ENCODE peak calls at places on chromosomes 2 and 18, in seven cellular contexts. I, T, Z, A, V, O and J are unnamed samples.
A peak's percentile ranks its signal among the peaks of the same experiment; 100 is the strongest.

GRCh38 chr18:55833543-55833942 is 245.6 kb upstream of the TCF4 start:
- DNase-seq in A (no peak), O (no peak), T (no peak), V (no peak), I (no peak), Z (peak; percentile 1), J (no peak)

GRCh38 chr2:60552096-60552850 is 1.2 kb downstream of the BCL11A start:
- DNase-seq in O (no peak), Z (no peak), V (no peak), A (no peak), T (no peak), I (peak; percentile 65), J (peak; percentile 88)

GRCh38 chr2:132415256-132416079 is 1.1 kb upstream of the GPR39 start:
- DNase-seq in A (no peak), V (peak; percentile 55), Z (no peak), O (no peak), I (no peak), T (peak; percentile 24), J (no peak)

GRCh38 chr2:229921101-229921891 is 513 bp downstream of the TRIP12 start:
- DNase-seq in T (peak; percentile 68), V (peak; percentile 73), O (peak; percentile 73), I (peak; percentile 70), A (peak; percentile 90), Z (peak; percentile 65), J (peak; percentile 92)

GRCh38 chr2:128544321-128545037 is 225.8 kb upstream of the HS6ST1 start:
- DNase-seq in Z (no peak), V (no peak), A (no peak), O (no peak), T (no peak), I (no peak), J (peak; percentile 31)

GRCh38 chr2:138716183-138716582 is 64.0 kb downstream of the NXPH2 start:
- DNase-seq in T (no peak), I (peak; percentile 30), Z (no peak), A (no peak), V (no peak), O (no peak), J (no peak)

GRCh38 chr2:209960676-209961630 is 41.5 kb upstream of the RPE start:
- DNase-seq in T (no peak), O (peak; percentile 38), I (peak; percentile 79), V (peak; percentile 68), A (no peak), Z (peak; percentile 23), J (no peak)

GRCh38 chr2:18346364-18346763 is 214.1 kb downstream of the RDH14 start:
- DNase-seq in V (no peak), O (no peak), Z (no peak), I (no peak), T (no peak), A (no peak), J (no peak)

GRCh38 chr2:128789776-128790455 is 471.2 kb upstream of the HS6ST1 start:
- DNase-seq in T (no peak), I (no peak), O (no peak), Z (no peak), A (no peak), V (no peak), J (peak; percentile 56)

GRCh38 chr2:224023188-224023587 is 15.9 kb downstream of the SERPINE2 start:
- DNase-seq in I (no peak), O (no peak), V (peak; percentile 34), A (no peak), T (no peak), Z (no peak), J (no peak)

DNA sequence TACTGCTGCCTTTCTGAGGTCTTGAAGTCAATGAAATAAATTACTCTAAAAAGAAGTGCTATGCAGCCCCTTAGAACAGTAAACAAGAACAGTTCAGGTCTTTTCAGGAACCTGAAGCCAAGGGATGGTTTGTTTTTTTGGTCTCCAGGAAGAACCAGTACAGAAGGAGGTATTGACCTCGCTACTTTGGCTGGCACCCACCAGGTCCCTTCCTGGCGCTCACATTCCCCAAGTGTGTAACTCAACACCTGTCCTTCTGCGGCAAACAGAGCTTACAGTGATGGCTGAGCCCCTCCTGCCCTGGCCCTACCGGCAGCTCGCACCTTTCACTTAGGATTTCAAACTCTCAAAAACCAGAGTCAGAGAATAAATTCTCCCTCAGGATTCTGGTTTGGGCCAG is 51.9 kb downstream of the SETBP1 start:
- DNase-seq in T (no peak), I (peak; percentile 27), O (no peak), V (no peak), Z (no peak), A (no peak), J (no peak)
- H3K4me1 ChIP-seq in T (no peaks in the 10 kb centered on the region), I (peaks cover 31% of the 10 kb centered on the region), O (no peaks in the 10 kb centered on the region), V (peaks cover 19% of the 10 kb centered on the region), Z (peaks cover 81% of the 10 kb centered on the region), A (peaks cover 29% of the 10 kb centered on the region), J (peaks cover 81% of the 10 kb centered on the region)

DNA sequence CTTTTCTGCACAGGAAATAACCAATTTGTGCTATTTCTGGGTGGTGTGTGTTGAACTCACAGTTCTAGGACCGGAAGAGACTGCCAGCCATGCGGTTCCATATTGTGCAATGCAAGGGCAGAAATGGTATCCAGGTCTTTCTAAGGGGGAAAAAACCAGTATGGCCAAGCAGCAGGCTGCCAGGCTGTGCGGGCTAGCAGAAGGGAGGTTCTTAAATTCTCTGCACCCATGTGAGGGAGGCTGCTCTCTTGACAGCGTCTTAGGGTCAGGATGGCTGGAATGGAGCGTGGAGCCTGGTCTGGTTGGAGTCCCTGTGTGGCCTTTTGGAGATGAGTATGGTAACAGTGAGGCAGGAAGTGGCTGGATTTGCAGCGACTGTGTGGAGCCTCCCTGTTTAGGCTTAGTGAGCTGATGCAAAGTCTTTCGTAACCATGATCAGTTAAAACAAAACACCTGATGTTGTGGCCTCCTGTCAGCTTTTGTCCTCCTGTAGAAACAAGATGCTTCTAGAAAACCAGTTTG is 52.6 kb downstream of the NCK2 start:
- DNase-seq in A (no peak), V (no peak), I (no peak), T (peak; percentile 60), O (no peak), Z (no peak), J (no peak)
- H3K4me1 ChIP-seq in A (peaks cover 22% of the 10 kb centered on the region), V (peaks cover 39% of the 10 kb centered on the region), I (peaks cover 17% of the 10 kb centered on the region), T (peaks cover 30% of the 10 kb centered on the region), O (no peaks in the 10 kb centered on the region), Z (no peaks in the 10 kb centered on the region), J (peaks cover 100% of the 10 kb centered on the region)

GRCh38 chr2:98484652-98485452 is 40.2 kb downstream of the INPP4A start:
- DNase-seq in Z (no peak), T (no peak), O (no peak), I (no peak), V (no peak), A (no peak), J (peak; percentile 20)
- H3K4me1 ChIP-seq in Z (peaks cover 67% of the 10 kb centered on the region), T (no peaks in the 10 kb centered on the region), O (no peaks in the 10 kb centered on the region), I (no peaks in the 10 kb centered on the region), V (peaks cover 28% of the 10 kb centered on the region), A (peaks cover 9% of the 10 kb centered on the region), J (peaks cover 28% of the 10 kb centered on the region)

GRCh38 chr18:36451454-36452251 is 154.1 kb downstream of the FHOD3 start:
- DNase-seq in A (no peak), Z (peak; percentile 30), I (no peak), V (peak; percentile 13), O (no peak), T (no peak), J (no peak)

GRCh38 chr18:36454258-36454657 is 156.7 kb downstream of the FHOD3 start:
- DNase-seq in O (no peak), V (no peak), Z (no peak), T (no peak), I (no peak), A (no peak), J (no peak)

GRCh38 chr18:36448384-36449290 is 151.1 kb downstream of the FHOD3 start:
- DNase-seq in A (peak; percentile 73), V (no peak), Z (no peak), T (no peak), O (no peak), I (no peak), J (no peak)

GRCh38 chr18:36449451-36449850 is 151.9 kb downstream of the FHOD3 start:
- DNase-seq in I (no peak), Z (no peak), A (no peak), V (no peak), T (no peak), O (no peak), J (no peak)

DNA sequence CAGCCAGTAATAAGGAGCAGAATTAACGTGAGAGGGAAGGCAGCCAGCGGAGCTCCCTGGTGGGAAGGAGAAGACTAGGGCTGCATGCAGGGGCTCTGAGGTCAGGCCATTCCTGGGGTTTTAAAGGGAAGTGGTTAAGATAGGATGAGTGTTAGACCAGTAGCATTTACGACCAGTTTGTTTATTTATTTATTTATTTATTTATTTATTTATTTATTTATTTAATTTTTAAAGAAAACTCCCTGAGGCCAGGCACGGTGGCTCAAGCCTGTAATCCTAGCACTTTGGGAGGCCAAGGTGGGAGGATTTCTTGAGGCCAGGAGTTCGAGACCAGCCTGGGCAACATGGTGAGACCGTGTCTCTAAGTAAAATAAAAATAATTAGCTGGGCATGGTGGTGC is 152.8 kb downstream of the FHOD3 start:
- DNase-seq in Z (no peak), A (no peak), T (no peak), O (no peak), V (no peak), I (no peak), J (no peak)
- H3K4me1 ChIP-seq in Z (peaks cover 17% of the 10 kb centered on the region), A (peaks cover 10% of the 10 kb centered on the region), T (no peaks in the 10 kb centered on the region), O (no peaks in the 10 kb centered on the region), V (no peaks in the 10 kb centered on the region), I (peaks cover 84% of the 10 kb centered on the region), J (no peaks in the 10 kb centered on the region)

DNA sequence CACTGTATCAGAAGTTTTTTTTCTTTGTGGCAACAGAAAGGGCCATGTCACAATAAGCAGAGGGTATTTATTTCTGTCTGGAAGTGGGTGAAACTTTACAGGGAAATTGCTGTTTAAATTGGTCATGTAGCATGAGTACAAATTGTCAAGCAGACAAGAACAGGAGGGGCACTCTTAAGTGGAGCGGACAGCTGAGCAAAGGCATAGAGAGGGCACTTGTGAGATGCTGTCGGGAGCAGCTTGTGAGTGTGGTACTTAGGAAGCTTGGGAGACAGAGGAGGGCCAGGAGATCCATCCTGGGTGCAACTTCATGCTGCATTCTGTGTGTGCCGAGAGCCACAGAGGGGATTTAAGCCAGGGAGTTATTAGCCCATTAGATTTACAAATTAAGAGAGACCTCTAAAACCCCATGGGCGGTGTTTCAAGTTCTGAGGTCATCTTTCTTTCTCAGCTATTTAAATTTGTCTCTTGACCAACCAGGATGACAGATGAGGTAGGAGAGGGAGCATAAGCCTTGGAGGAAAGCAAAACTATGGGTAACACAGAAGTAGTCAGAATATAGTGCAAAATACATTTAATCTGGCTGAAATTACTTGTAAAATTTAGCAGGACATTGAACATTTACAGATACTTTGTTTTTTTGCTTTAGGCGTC is 30.4 kb downstream of the INPP4A start:
- DNase-seq in Z (no peak), I (peak; percentile 48), V (no peak), T (no peak), O (no peak), A (no peak), J (no peak)
- H3K4me1 ChIP-seq in Z (peaks cover 22% of the 10 kb centered on the region), I (peaks cover 23% of the 10 kb centered on the region), V (peaks cover 63% of the 10 kb centered on the region), T (no peaks in the 10 kb centered on the region), O (no peaks in the 10 kb centered on the region), A (peaks cover 20% of the 10 kb centered on the region), J (peaks cover 100% of the 10 kb centered on the region)

DNA sequence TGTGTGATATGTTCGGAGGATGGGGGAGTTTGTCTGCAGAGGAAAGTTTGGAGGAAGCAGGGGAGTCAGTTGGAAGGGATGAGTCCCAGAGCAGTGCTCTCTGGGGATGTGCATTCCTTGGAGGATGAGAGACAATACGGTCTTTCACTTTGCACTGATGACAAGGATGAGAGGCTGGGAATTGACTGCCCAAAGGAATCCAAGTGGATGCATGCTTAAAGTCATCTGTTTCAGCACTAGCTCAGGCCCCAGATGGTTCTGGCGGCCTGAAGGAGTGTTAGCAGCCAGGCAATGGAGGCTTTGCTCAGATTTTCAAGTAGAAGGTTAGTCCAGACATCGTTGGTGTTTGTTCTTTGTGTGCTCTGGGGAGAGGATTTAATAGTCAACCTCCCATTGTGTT is 100.2 kb downstream of the CRIM1 start:
- DNase-seq in O (no peak), I (peak; percentile 36), A (no peak), V (no peak), T (no peak), Z (no peak), J (no peak)
- H3K4me1 ChIP-seq in O (no peaks in the 10 kb centered on the region), I (no peaks in the 10 kb centered on the region), A (peaks cover 25% of the 10 kb centered on the region), V (peaks cover 19% of the 10 kb centered on the region), T (peaks cover 5% of the 10 kb centered on the region), Z (peaks cover 22% of the 10 kb centered on the region), J (peaks cover 33% of the 10 kb centered on the region)